ENCODE peak calls at places on chromosomes 16 and 17, in six cellular contexts. P, Q, K, L, G and D are unnamed samples.

GRCh38 chr17:44076716-44077594 is 6.4 kb downstream of the G6PC3 start:
- DNase-seq in G (no peak), K (no peak), Q (peak; percentile 57), L (no peak), P (no peak), D (peak; percentile 87)

GRCh38 chr17:74749262-74750038 is 1.0 kb downstream of the NHERF1 start:
- DNase-seq in G (no peak), P (peak; percentile 47), Q (no peak), K (no peak), L (peak; percentile 65), D (no peak)

GRCh38 chr17:5225668-5226457 is 8.8 kb downstream of the SCIMP start:
- DNase-seq in G (no peak), L (no peak), P (no peak), K (no peak), Q (no peak), D (no peak)

GRCh38 chr16:86215233-86215978 is 294.9 kb upstream of the FOXF1 start:
- DNase-seq in P (no peak), Q (no peak), G (no peak), K (no peak), L (no peak), D (no peak)

GRCh38 chr17:37699285-37699973 is 45.4 kb downstream of the HNF1B start:
- DNase-seq in Q (no peak), L (no peak), P (no peak), G (no peak), K (no peak), D (no peak)

GRCh38 chr17:37305406-37305905 is 70.3 kb upstream of the C17orf78 start:
- DNase-seq in P (peak; percentile 87), K (no peak), G (no peak), L (no peak), Q (no peak), D (no peak)

GRCh38 chr16:78092755-78093154 is 6.7 kb upstream of the WWOX start:
- DNase-seq in G (no peak), K (no peak), Q (no peak), L (no peak), P (no peak), D (no peak)

GRCh38 chr16:23534868-23535860 is 22.0 kb downstream of the EARS2 start:
- DNase-seq in P (peak; percentile 39), Q (no peak), K (peak; percentile 29), G (no peak), L (no peak), D (no peak)

GRCh38 chr16:14309001-14309886 is 238.1 kb downstream of the MRTFB start:
- DNase-seq in L (peak; percentile 50), G (no peak), P (peak; percentile 97), K (no peak), Q (peak; percentile 36), D (peak; percentile 59)

GRCh38 chr17:9285602-9286001 is 264.3 kb downstream of the NTN1 start:
- DNase-seq in K (no peak), L (no peak), G (no peak), P (no peak), Q (no peak), D (no peak)

GRCh38 chr17:70905796-70906195 is 736.5 kb downstream of the KCNJ2 start:
- DNase-seq in Q (no peak), K (no peak), L (no peak), P (peak; percentile 83), G (peak; percentile 99), D (no peak)

GRCh38 chr16:61611847-61612491 is 424.3 kb downstream of the CDH8 start:
- DNase-seq in Q (no peak), P (no peak), L (no peak), G (no peak), K (no peak), D (no peak)

GRCh38 chr17:35433075-35433894 is 985 bp upstream of the SLFN12 start:
- DNase-seq in K (no peak), L (peak; percentile 68), G (peak; percentile 98), Q (peak; percentile 72), P (peak; percentile 99), D (peak; percentile 25)

GRCh38 chr17:9571201-9571600 is 4.4 kb downstream of the STX8 start:
- DNase-seq in Q (no peak), K (no peak), G (no peak), L (no peak), P (peak; percentile 15), D (no peak)

GRCh38 chr17:36507266-36507665 is 20.8 kb downstream of the ZNHIT3 start:
- DNase-seq in L (no peak), Q (no peak), G (no peak), P (no peak), K (no peak), D (no peak)

GRCh38 chr16:14132696-14133048 is 61.6 kb downstream of the MRTFB start:
- DNase-seq in P (peak; percentile 33), G (no peak), K (no peak), Q (no peak), L (no peak), D (no peak)

GRCh38 chr16:1981398-1981836 is at the start of gene NOXO1:
- DNase-seq in G (no peak), P (no peak), L (peak; percentile 33), K (no peak), Q (no peak), D (no peak)

GRCh38 chr17:73071387-73071999 is 21.0 kb downstream of the SLC39A11 start:
- DNase-seq in G (no peak), P (no peak), L (no peak), K (no peak), Q (no peak), D (no peak)

GRCh38 chr16:30417447-30418349 is 10.3 kb downstream of the ZNF771 start:
- DNase-seq in G (peak; percentile 69), L (peak; percentile 89), Q (peak; percentile 78), K (peak; percentile 94), P (peak; percentile 96), D (peak; percentile 92)

GRCh38 chr17:44865921-44866320 is 18.2 kb downstream of the HIGD1B start:
- DNase-seq in L (no peak), P (no peak), G (no peak), Q (no peak), K (no peak), D (no peak)

GRCh38 chr16:80670170-80670865 is 129.5 kb downstream of the DYNLRB2 start:
- DNase-seq in Q (no peak), P (no peak), G (no peak), L (peak; percentile 29), K (no peak), D (no peak)

GRCh38 chr16:80285089-80285488 is 255.7 kb upstream of the DYNLRB2 start:
- DNase-seq in K (no peak), L (no peak), G (no peak), Q (no peak), P (peak; percentile 90), D (no peak)

GRCh38 chr17:688100-688989 is 26.3 kb downstream of the VPS53 start:
- DNase-seq in K (no peak), G (no peak), P (no peak), L (no peak), Q (no peak), D (no peak)

GRCh38 chr16:11128211-11129123 is 127.5 kb downstream of the SOCS1 start:
- DNase-seq in L (no peak), K (peak; percentile 20), P (peak; percentile 48), G (no peak), Q (no peak), D (no peak)

GRCh38 chr17:80970762-80971703 is 20.6 kb upstream of the CHMP6 start:
- DNase-seq in G (no peak), Q (no peak), P (no peak), K (no peak), L (no peak), D (no peak)

GRCh38 chr16:89115216-89115949 is 21.7 kb downstream of the ACSF3 start:
- DNase-seq in Q (peak; percentile 13), P (peak; percentile 63), G (no peak), L (peak; percentile 88), K (no peak), D (no peak)

GRCh38 chr17:34584805-34585416 is 5.5 kb downstream of the TMEM132E start:
- DNase-seq in K (peak; percentile 13), P (peak; percentile 28), L (no peak), Q (no peak), G (no peak), D (peak; percentile 30)